ENCODE peak calls at places on chromosomes 3 and 15, in eight cellular contexts. I is left lung, W is lower leg skin, T is Caco-2, K is astrocyte of the spinal cord, A is AG09319, V is fibroblast of the aortic adventitia, X is suprapubic skin. M is an unnamed sample.
A peak's percentile ranks its signal among the peaks of the same experiment; 100 is the strongest.

GRCh38 chr15:31457631-31458526 is 131.2 kb downstream of the KLF13 start:
- DNase-seq in I (no peak), W (peak; percentile 43), T (no peak), K (peak; percentile 58), A (no peak), V (peak; percentile 71), X (peak; percentile 75), M (no peak)

GRCh38 chr3:8450618-8451017 is 51.0 kb upstream of the LMCD1 start:
- DNase-seq in I (no peak), W (no peak), T (no peak), K (no peak), A (no peak), V (peak; percentile 35), X (no peak), M (no peak)

GRCh38 chr3:9837701-9838582 is 5.9 kb downstream of the RPUSD3 start:
- DNase-seq in I (no peak), W (no peak), T (no peak), K (no peak), A (no peak), V (no peak), X (no peak), M (peak; percentile 67)

GRCh38 chr3:64939309-64939708 is 251.5 kb upstream of the ADAMTS9 start:
- DNase-seq in I (no peak), W (no peak), T (no peak), K (no peak), A (no peak), V (no peak), X (no peak), M (no peak)

GRCh38 chr3:170426240-170426797 is 7.7 kb downstream of the CLDN11 start:
- DNase-seq in I (no peak), W (no peak), T (no peak), K (peak; percentile 74), A (no peak), V (peak; percentile 53), X (no peak), M (no peak)

GRCh38 chr15:65767895-65768294 is 24.2 kb downstream of the DENND4A start:
- DNase-seq in I (no peak), W (no peak), T (no peak), K (no peak), A (no peak), V (no peak), X (no peak), M (no peak)

GRCh38 chr3:98645039-98645438 is 51.6 kb upstream of the CPOX start:
- DNase-seq in I (no peak), W (peak; percentile 24), T (no peak), K (no peak), A (no peak), V (no peak), X (no peak), M (no peak)

GRCh38 chr3:99949956-99950670 is 132.5 kb downstream of the CMSS1 start:
- DNase-seq in I (no peak), W (no peak), T (no peak), K (no peak), A (no peak), V (no peak), X (no peak), M (no peak)

GRCh38 chr15:99132584-99133287 is 27.9 kb downstream of the SYNM start:
- DNase-seq in I (no peak), W (no peak), T (no peak), K (no peak), A (no peak), V (no peak), X (peak; percentile 64), M (no peak)

GRCh38 chr3:168095611-168096209 is at the start of gene GOLIM4:
- DNase-seq in I (peak; percentile 97), W (peak; percentile 91), T (peak; percentile 96), K (peak; percentile 99), A (peak; percentile 95), V (peak; percentile 96), X (peak; percentile 95), M (peak; percentile 100)
- TF ChIP-seq CTCF in I (no peak), W (no peak), T (no peak), K (peak; percentile 1), A (peak; percentile 0), V (peak; percentile 0), X (peak; percentile 11), M (peak; percentile 45)

GRCh38 chr3:126380011-126380768 is 14.5 kb upstream of the CFAP100 start:
- DNase-seq in I (peak; percentile 68), W (no peak), T (no peak), K (no peak), A (no peak), V (no peak), X (peak; percentile 72), M (peak; percentile 52)

GRCh38 chr3:126375835-126376331 is 18.7 kb upstream of the KLF15 start:
- DNase-seq in I (peak; percentile 66), W (no peak), T (no peak), K (no peak), A (no peak), V (no peak), X (peak; percentile 71), M (peak; percentile 81)

GRCh38 chr3:126378341-126378751 is 16.4 kb upstream of the CFAP100 start:
- DNase-seq in I (no peak), W (no peak), T (no peak), K (no peak), A (no peak), V (no peak), X (no peak), M (peak; percentile 50)

GRCh38 chr3:126376464-126376863 is 18.2 kb upstream of the CFAP100 start:
- DNase-seq in I (no peak), W (no peak), T (no peak), K (no peak), A (no peak), V (no peak), X (peak; percentile 56), M (peak; percentile 25)

DNA sequence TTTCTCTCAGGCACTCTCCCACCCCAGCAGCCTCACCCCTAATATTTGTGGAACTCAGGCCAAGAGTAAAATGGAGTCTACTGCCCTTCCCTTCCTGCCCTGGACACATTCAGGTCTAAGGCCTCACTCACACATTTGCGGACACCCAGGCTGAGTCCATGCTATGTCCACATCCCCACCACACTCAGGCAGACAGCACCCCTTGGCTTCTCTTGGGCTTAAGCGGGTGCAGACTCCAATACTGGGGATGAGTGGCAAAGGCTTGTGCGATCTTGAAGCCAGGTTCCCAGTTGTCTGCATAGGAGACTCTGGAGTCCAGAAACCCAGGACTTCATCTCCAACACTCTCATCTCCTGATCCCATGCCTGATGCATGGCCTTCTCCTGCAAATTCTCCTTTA is 17.5 kb upstream of the CFAP100 start:
- DNase-seq in I (no peak), W (no peak), T (no peak), K (no peak), A (no peak), V (no peak), X (no peak), M (peak; percentile 28)
- TF ChIP-seq CTCF in I (no peak), W (no peak), T (no peak), K (no peak), A (no peak), V (no peak), X (no peak), M (no peak)

GRCh38 chr3:120765830-120766511 is 23.4 kb downstream of the GTF2E1 start:
- DNase-seq in I (no peak), W (no peak), T (no peak), K (no peak), A (no peak), V (no peak), X (no peak), M (no peak)

GRCh38 chr3:120766576-120766975 is 24.0 kb downstream of the GTF2E1 start:
- DNase-seq in I (no peak), W (no peak), T (no peak), K (no peak), A (no peak), V (no peak), X (no peak), M (no peak)

GRCh38 chr3:120762575-120762974 is 20.0 kb downstream of the GTF2E1 start:
- DNase-seq in I (no peak), W (no peak), T (no peak), K (no peak), A (no peak), V (no peak), X (no peak), M (no peak)

GRCh38 chr3:120763601-120764000 is 21.1 kb downstream of the GTF2E1 start:
- DNase-seq in I (no peak), W (no peak), T (no peak), K (no peak), A (no peak), V (no peak), X (no peak), M (no peak)

GRCh38 chr3:120764206-120764605 is 21.7 kb downstream of the GTF2E1 start:
- DNase-seq in I (no peak), W (no peak), T (no peak), K (no peak), A (no peak), V (no peak), X (no peak), M (no peak)
- TF ChIP-seq CTCF in I (no peak), W (no peak), T (no peak), K (no peak), A (no peak), V (no peak), X (no peak), M (no peak)

GRCh38 chr15:22884344-22884743 is 45.9 kb downstream of the NIPA2 start:
- DNase-seq in I (no peak), W (no peak), T (no peak), K (no peak), A (no peak), V (no peak), X (no peak), M (no peak)
- TF ChIP-seq CTCF in I (no peak), W (no peak), T (no peak), K (peak; percentile 33), A (no peak), V (no peak), X (no peak), M (peak; percentile 48)